ENCODE peak calls at places on chromosomes 6 and 20, in nine cellular contexts. One of them, this sample, is unnamed.

GRCh38 chr6:292506-293184 is 358 bp downstream of the DUSP22 start:
- DNase-seq in tibial artery: peak
- DNase-seq in cardiac fibroblast: peak
- DNase-seq in pancreas: peak
- DNase-seq in fibroblast of lung: peak
- DNase-seq in WTC11: peak
- DNase-seq in AG10803: peak
- DNase-seq in GM12865: peak
- DNase-seq in Calu3: peak
- DNase-seq in this sample: peak

GRCh38 chr6:127058027-127058426 is 60.4 kb upstream of the RSPO3 start:
- DNase-seq in tibial artery: no peak
- DNase-seq in cardiac fibroblast: peak
- DNase-seq in pancreas: no peak
- DNase-seq in fibroblast of lung: peak
- DNase-seq in WTC11: no peak
- DNase-seq in AG10803: no peak
- DNase-seq in GM12865: no peak
- DNase-seq in Calu3: no peak
- DNase-seq in this sample: no peak

GRCh38 chr20:4532772-4533171 is 188.9 kb upstream of the PRND start:
- DNase-seq in tibial artery: no peak
- DNase-seq in cardiac fibroblast: no peak
- DNase-seq in pancreas: no peak
- DNase-seq in fibroblast of lung: no peak
- DNase-seq in WTC11: no peak
- DNase-seq in AG10803: no peak
- DNase-seq in GM12865: no peak
- DNase-seq in Calu3: no peak
- DNase-seq in this sample: no peak

GRCh38 chr20:54172856-54173652 is 732 bp downstream of the CYP24A1 start:
- DNase-seq in tibial artery: no peak
- DNase-seq in cardiac fibroblast: peak
- DNase-seq in pancreas: no peak
- DNase-seq in fibroblast of lung: peak
- DNase-seq in WTC11: peak
- DNase-seq in AG10803: no peak
- DNase-seq in GM12865: no peak
- DNase-seq in Calu3: peak
- DNase-seq in this sample: no peak

GRCh38 chr6:31114540-31114876 is at the start of gene PSORS1C1:
- DNase-seq in tibial artery: peak
- DNase-seq in cardiac fibroblast: peak
- DNase-seq in pancreas: peak
- DNase-seq in fibroblast of lung: peak
- DNase-seq in WTC11: no peak
- DNase-seq in AG10803: peak
- DNase-seq in GM12865: no peak
- DNase-seq in Calu3: peak
- DNase-seq in this sample: no peak

GRCh38 chr20:64036346-64037198 is 590 bp downstream of the C20orf204 start:
- DNase-seq in tibial artery: no peak
- DNase-seq in cardiac fibroblast: no peak
- DNase-seq in pancreas: no peak
- DNase-seq in fibroblast of lung: peak
- DNase-seq in WTC11: no peak
- DNase-seq in AG10803: no peak
- DNase-seq in GM12865: peak
- DNase-seq in Calu3: no peak
- DNase-seq in this sample: no peak

GRCh38 chr20:47063407-47063806 is 168.8 kb downstream of the EYA2 start:
- DNase-seq in tibial artery: no peak
- DNase-seq in cardiac fibroblast: no peak
- DNase-seq in pancreas: no peak
- DNase-seq in fibroblast of lung: no peak
- DNase-seq in WTC11: no peak
- DNase-seq in AG10803: no peak
- DNase-seq in GM12865: no peak
- DNase-seq in Calu3: peak
- DNase-seq in this sample: no peak

GRCh38 chr20:31607640-31608255 is 2.7 kb downstream of the ID1 start:
- DNase-seq in tibial artery: no peak
- DNase-seq in cardiac fibroblast: no peak
- DNase-seq in pancreas: no peak
- DNase-seq in fibroblast of lung: peak
- DNase-seq in WTC11: no peak
- DNase-seq in AG10803: no peak
- DNase-seq in GM12865: no peak
- DNase-seq in Calu3: no peak
- DNase-seq in this sample: no peak

GRCh38 chr20:37379967-37380828 is 34.3 kb downstream of the SRC start:
- DNase-seq in tibial artery: no peak
- DNase-seq in cardiac fibroblast: no peak
- DNase-seq in pancreas: no peak
- DNase-seq in fibroblast of lung: no peak
- DNase-seq in WTC11: no peak
- DNase-seq in AG10803: peak
- DNase-seq in GM12865: no peak
- DNase-seq in Calu3: no peak
- DNase-seq in this sample: peak

GRCh38 chr6:13766201-13766634 is 48.1 kb downstream of the MCUR1 start:
- DNase-seq in tibial artery: no peak
- DNase-seq in cardiac fibroblast: peak
- DNase-seq in pancreas: no peak
- DNase-seq in fibroblast of lung: peak
- DNase-seq in WTC11: no peak
- DNase-seq in AG10803: peak
- DNase-seq in GM12865: no peak
- DNase-seq in Calu3: no peak
- DNase-seq in this sample: no peak

GRCh38 chr6:45922728-45923351 is 92.8 kb downstream of the CLIC5 start:
- DNase-seq in tibial artery: peak
- DNase-seq in cardiac fibroblast: peak
- DNase-seq in pancreas: peak
- DNase-seq in fibroblast of lung: peak
- DNase-seq in WTC11: peak
- DNase-seq in AG10803: peak
- DNase-seq in GM12865: peak
- DNase-seq in Calu3: peak
- DNase-seq in this sample: peak

GRCh38 chr6:82246802-82247633 is 526 bp downstream of the IBTK start:
- DNase-seq in tibial artery: no peak
- DNase-seq in cardiac fibroblast: peak
- DNase-seq in pancreas: peak
- DNase-seq in fibroblast of lung: peak
- DNase-seq in WTC11: peak
- DNase-seq in AG10803: peak
- DNase-seq in GM12865: peak
- DNase-seq in Calu3: peak
- DNase-seq in this sample: peak

GRCh38 chr20:45781391-45781931 is 10.2 kb downstream of the WFDC3 start:
- DNase-seq in tibial artery: peak
- DNase-seq in cardiac fibroblast: peak
- DNase-seq in pancreas: peak
- DNase-seq in fibroblast of lung: peak
- DNase-seq in WTC11: no peak
- DNase-seq in AG10803: peak
- DNase-seq in GM12865: no peak
- DNase-seq in Calu3: no peak
- DNase-seq in this sample: no peak

GRCh38 chr6:44428682-44429081 is 41.2 kb downstream of the CDC5L start:
- DNase-seq in tibial artery: no peak
- DNase-seq in cardiac fibroblast: no peak
- DNase-seq in pancreas: no peak
- DNase-seq in fibroblast of lung: no peak
- DNase-seq in WTC11: no peak
- DNase-seq in AG10803: peak
- DNase-seq in GM12865: no peak
- DNase-seq in Calu3: no peak
- DNase-seq in this sample: no peak

GRCh38 chr6:11532097-11532496 is 5.5 kb upstream of the TMEM170B start:
- DNase-seq in tibial artery: no peak
- DNase-seq in cardiac fibroblast: no peak
- DNase-seq in pancreas: no peak
- DNase-seq in fibroblast of lung: no peak
- DNase-seq in WTC11: no peak
- DNase-seq in AG10803: no peak
- DNase-seq in GM12865: no peak
- DNase-seq in Calu3: no peak
- DNase-seq in this sample: no peak

GRCh38 chr20:50294164-50295088 is 103.8 kb downstream of the CEBPB start:
- DNase-seq in tibial artery: no peak
- DNase-seq in cardiac fibroblast: no peak
- DNase-seq in pancreas: no peak
- DNase-seq in fibroblast of lung: no peak
- DNase-seq in WTC11: no peak
- DNase-seq in AG10803: no peak
- DNase-seq in GM12865: no peak
- DNase-seq in Calu3: no peak
- DNase-seq in this sample: no peak

GRCh38 chr6:149031545-149032317 is 284.9 kb downstream of the UST start:
- DNase-seq in tibial artery: peak
- DNase-seq in cardiac fibroblast: peak
- DNase-seq in pancreas: no peak
- DNase-seq in fibroblast of lung: peak
- DNase-seq in WTC11: no peak
- DNase-seq in AG10803: peak
- DNase-seq in GM12865: peak
- DNase-seq in Calu3: peak
- DNase-seq in this sample: no peak

GRCh38 chr20:52242237-52243230 is 51.0 kb upstream of the ZFP64 start:
- DNase-seq in tibial artery: no peak
- DNase-seq in cardiac fibroblast: peak
- DNase-seq in pancreas: no peak
- DNase-seq in fibroblast of lung: peak
- DNase-seq in WTC11: no peak
- DNase-seq in AG10803: peak
- DNase-seq in GM12865: no peak
- DNase-seq in Calu3: no peak
- DNase-seq in this sample: no peak

GRCh38 chr6:27149140-27149539 is 98.4 kb upstream of the PRSS16 start:
- DNase-seq in tibial artery: no peak
- DNase-seq in cardiac fibroblast: no peak
- DNase-seq in pancreas: no peak
- DNase-seq in fibroblast of lung: no peak
- DNase-seq in WTC11: no peak
- DNase-seq in AG10803: no peak
- DNase-seq in GM12865: no peak
- DNase-seq in Calu3: no peak
- DNase-seq in this sample: no peak

GRCh38 chr6:154513601-154514320 is 3.3 kb upstream of the CNKSR3 start:
- DNase-seq in tibial artery: no peak
- DNase-seq in cardiac fibroblast: no peak
- DNase-seq in pancreas: no peak
- DNase-seq in fibroblast of lung: no peak
- DNase-seq in WTC11: no peak
- DNase-seq in AG10803: no peak
- DNase-seq in GM12865: no peak
- DNase-seq in Calu3: no peak
- DNase-seq in this sample: no peak
- TF ChIP-seq CTCF in tibial artery: no peak
- TF ChIP-seq CTCF in cardiac fibroblast: no peak
- TF ChIP-seq CTCF in pancreas: no peak
- TF ChIP-seq CTCF in fibroblast of lung: no peak
- TF ChIP-seq CTCF in WTC11: no peak
- TF ChIP-seq CTCF in AG10803: no peak
- TF ChIP-seq CTCF in GM12865: no peak
- TF ChIP-seq CTCF in Calu3: no peak
- TF ChIP-seq CTCF in this sample: no peak

DNA sequence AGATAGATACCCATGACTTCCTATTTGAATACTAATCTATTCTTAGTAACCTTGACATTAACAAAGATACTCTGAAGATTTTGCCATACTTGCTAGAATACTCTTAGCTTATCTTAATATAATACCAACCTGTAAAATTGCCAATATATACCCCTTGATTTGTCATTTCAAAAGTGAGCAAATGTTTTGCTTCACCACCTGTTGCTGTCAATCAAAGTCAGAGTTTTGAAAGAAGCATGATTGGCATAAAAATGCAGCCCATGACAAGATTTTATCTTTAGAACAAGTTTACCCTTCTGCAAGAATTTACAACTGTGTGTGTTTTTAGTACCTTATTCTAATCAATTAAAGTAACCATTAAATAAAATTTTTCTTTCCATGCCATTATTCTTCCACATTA is 236.2 kb downstream of the TBX18 start:
- DNase-seq in tibial artery: no peak
- DNase-seq in cardiac fibroblast: no peak
- DNase-seq in pancreas: no peak
- DNase-seq in fibroblast of lung: no peak
- DNase-seq in WTC11: no peak
- DNase-seq in AG10803: no peak
- DNase-seq in GM12865: no peak
- DNase-seq in Calu3: no peak
- DNase-seq in this sample: no peak
- TF ChIP-seq CTCF in tibial artery: no peak
- TF ChIP-seq CTCF in cardiac fibroblast: no peak
- TF ChIP-seq CTCF in pancreas: no peak
- TF ChIP-seq CTCF in fibroblast of lung: no peak
- TF ChIP-seq CTCF in WTC11: no peak
- TF ChIP-seq CTCF in AG10803: no peak
- TF ChIP-seq CTCF in GM12865: no peak
- TF ChIP-seq CTCF in Calu3: no peak
- TF ChIP-seq CTCF in this sample: no peak

DNA sequence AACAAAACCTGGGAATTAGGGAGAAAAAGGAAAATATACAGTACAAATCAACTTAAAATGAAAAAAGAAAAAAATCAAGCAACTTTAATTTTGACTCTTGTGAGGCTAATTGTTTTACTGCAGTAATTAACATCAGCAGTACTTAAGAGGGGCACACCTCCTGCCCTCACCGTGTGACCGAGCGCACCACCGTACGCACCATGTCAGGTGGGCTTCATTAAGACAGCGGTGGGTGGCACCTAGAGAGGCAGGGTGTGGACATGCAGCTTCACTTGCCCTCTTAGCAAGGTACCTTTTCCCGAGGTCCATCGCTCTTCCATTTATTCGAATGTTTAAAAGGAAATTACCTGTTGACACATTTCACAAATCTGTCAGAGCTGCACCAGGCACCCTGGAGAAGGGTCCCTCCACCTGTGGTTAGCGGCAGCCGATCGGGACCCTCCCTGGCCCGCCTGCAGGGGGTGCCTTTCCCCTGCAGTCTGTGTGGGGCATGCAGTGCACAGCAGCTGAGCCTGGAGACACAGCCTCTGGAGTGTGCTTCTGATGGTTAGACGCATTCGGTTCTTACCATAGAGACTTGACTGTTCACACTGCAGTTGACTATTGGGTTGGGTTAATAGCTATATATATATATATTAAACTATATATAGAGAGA is 184.1 kb downstream of the TMEM242 start:
- DNase-seq in tibial artery: no peak
- DNase-seq in cardiac fibroblast: no peak
- DNase-seq in pancreas: no peak
- DNase-seq in fibroblast of lung: no peak
- DNase-seq in WTC11: peak
- DNase-seq in AG10803: no peak
- DNase-seq in GM12865: no peak
- DNase-seq in Calu3: no peak
- DNase-seq in this sample: no peak
- TF ChIP-seq CTCF in tibial artery: peak
- TF ChIP-seq CTCF in cardiac fibroblast: peak
- TF ChIP-seq CTCF in pancreas: no peak
- TF ChIP-seq CTCF in fibroblast of lung: no peak
- TF ChIP-seq CTCF in WTC11: peak
- TF ChIP-seq CTCF in AG10803: no peak
- TF ChIP-seq CTCF in GM12865: no peak
- TF ChIP-seq CTCF in Calu3: no peak
- TF ChIP-seq CTCF in this sample: no peak

GRCh38 chr6:147970970-147971369 is 371.7 kb upstream of the SASH1 start:
- DNase-seq in tibial artery: no peak
- DNase-seq in cardiac fibroblast: peak
- DNase-seq in pancreas: no peak
- DNase-seq in fibroblast of lung: peak
- DNase-seq in WTC11: no peak
- DNase-seq in AG10803: no peak
- DNase-seq in GM12865: no peak
- DNase-seq in Calu3: no peak
- DNase-seq in this sample: no peak
- TF ChIP-seq CTCF in tibial artery: no peak
- TF ChIP-seq CTCF in cardiac fibroblast: no peak
- TF ChIP-seq CTCF in pancreas: no peak
- TF ChIP-seq CTCF in fibroblast of lung: peak
- TF ChIP-seq CTCF in WTC11: no peak
- TF ChIP-seq CTCF in AG10803: peak
- TF ChIP-seq CTCF in GM12865: peak
- TF ChIP-seq CTCF in Calu3: no peak
- TF ChIP-seq CTCF in this sample: no peak